ENCODE peak calls at places on chromosomes 7 and 10, in five cellular contexts. One of them, this sample, is unnamed.
A peak's percentile ranks its signal among the peaks of the same experiment; 100 is the strongest.

GRCh38 chr7:36863901-36864701 is 139.8 kb upstream of the AOAH start:
- DNase-seq in SHP77: peak; percentile 33
- DNase-seq in GM03348: no peak
- DNase-seq in stimulated activated CD4-positive, alpha-beta T cell treated with anti-CD3 and anti-CD28 coated beads, Interleukin-2, amount 100 ng/mL, for 48 hours: no peak
- DNase-seq in NCI-H1092: no peak
- DNase-seq in this sample: peak; percentile 89

GRCh38 chr7:127674361-127674760 is 22.4 kb downstream of the SND1 start:
- DNase-seq in SHP77: no peak
- DNase-seq in GM03348: peak; percentile 13
- DNase-seq in stimulated activated CD4-positive, alpha-beta T cell treated with anti-CD3 and anti-CD28 coated beads, Interleukin-2, amount 100 ng/mL, for 48 hours: no peak
- DNase-seq in NCI-H1092: no peak
- DNase-seq in this sample: no peak

GRCh38 chr7:124349443-124349842 is 316.6 kb upstream of the TMEM229A start:
- DNase-seq in SHP77: no peak
- DNase-seq in GM03348: no peak
- DNase-seq in stimulated activated CD4-positive, alpha-beta T cell treated with anti-CD3 and anti-CD28 coated beads, Interleukin-2, amount 100 ng/mL, for 48 hours: no peak
- DNase-seq in NCI-H1092: no peak
- DNase-seq in this sample: no peak

GRCh38 chr7:12584940-12585339 is 14.4 kb downstream of the SCIN start:
- DNase-seq in SHP77: no peak
- DNase-seq in GM03348: peak; percentile 24
- DNase-seq in stimulated activated CD4-positive, alpha-beta T cell treated with anti-CD3 and anti-CD28 coated beads, Interleukin-2, amount 100 ng/mL, for 48 hours: no peak
- DNase-seq in NCI-H1092: no peak
- DNase-seq in this sample: no peak

GRCh38 chr10:5545778-5546710 is 21.3 kb downstream of the CALML3 start:
- DNase-seq in SHP77: no peak
- DNase-seq in GM03348: no peak
- DNase-seq in stimulated activated CD4-positive, alpha-beta T cell treated with anti-CD3 and anti-CD28 coated beads, Interleukin-2, amount 100 ng/mL, for 48 hours: no peak
- DNase-seq in NCI-H1092: no peak
- DNase-seq in this sample: peak; percentile 37

GRCh38 chr10:43682956-43683355 is 34.3 kb upstream of the ZNF32 start:
- DNase-seq in SHP77: no peak
- DNase-seq in GM03348: peak; percentile 45
- DNase-seq in stimulated activated CD4-positive, alpha-beta T cell treated with anti-CD3 and anti-CD28 coated beads, Interleukin-2, amount 100 ng/mL, for 48 hours: no peak
- DNase-seq in NCI-H1092: no peak
- DNase-seq in this sample: no peak

GRCh38 chr7:93620057-93620456 is 45.5 kb upstream of the CALCR start:
- DNase-seq in SHP77: no peak
- DNase-seq in GM03348: no peak
- DNase-seq in stimulated activated CD4-positive, alpha-beta T cell treated with anti-CD3 and anti-CD28 coated beads, Interleukin-2, amount 100 ng/mL, for 48 hours: no peak
- DNase-seq in NCI-H1092: no peak
- DNase-seq in this sample: no peak

GRCh38 chr7:152617056-152617455 is 58.9 kb downstream of the XRCC2 start:
- DNase-seq in SHP77: no peak
- DNase-seq in GM03348: no peak
- DNase-seq in stimulated activated CD4-positive, alpha-beta T cell treated with anti-CD3 and anti-CD28 coated beads, Interleukin-2, amount 100 ng/mL, for 48 hours: no peak
- DNase-seq in NCI-H1092: no peak
- DNase-seq in this sample: no peak

GRCh38 chr7:149529136-149529718 is 31.6 kb upstream of the ZNF746 start:
- DNase-seq in SHP77: no peak
- DNase-seq in GM03348: no peak
- DNase-seq in stimulated activated CD4-positive, alpha-beta T cell treated with anti-CD3 and anti-CD28 coated beads, Interleukin-2, amount 100 ng/mL, for 48 hours: no peak
- DNase-seq in NCI-H1092: no peak
- DNase-seq in this sample: no peak

GRCh38 chr10:52486840-52487611 is 172.9 kb downstream of the DKK1 start:
- DNase-seq in SHP77: no peak
- DNase-seq in GM03348: peak; percentile 82
- DNase-seq in stimulated activated CD4-positive, alpha-beta T cell treated with anti-CD3 and anti-CD28 coated beads, Interleukin-2, amount 100 ng/mL, for 48 hours: no peak
- DNase-seq in NCI-H1092: no peak
- DNase-seq in this sample: no peak

GRCh38 chr7:22629056-22629455 is 97.9 kb upstream of the IL6 start:
- DNase-seq in SHP77: no peak
- DNase-seq in GM03348: no peak
- DNase-seq in stimulated activated CD4-positive, alpha-beta T cell treated with anti-CD3 and anti-CD28 coated beads, Interleukin-2, amount 100 ng/mL, for 48 hours: no peak
- DNase-seq in NCI-H1092: no peak
- DNase-seq in this sample: no peak

GRCh38 chr10:90588222-90588621 is 269.6 kb downstream of the HTR7 start:
- DNase-seq in SHP77: no peak
- DNase-seq in GM03348: no peak
- DNase-seq in stimulated activated CD4-positive, alpha-beta T cell treated with anti-CD3 and anti-CD28 coated beads, Interleukin-2, amount 100 ng/mL, for 48 hours: no peak
- DNase-seq in NCI-H1092: no peak
- DNase-seq in this sample: no peak

GRCh38 chr10:13707156-13707881 is 120.6 kb downstream of the PRPF18 start:
- DNase-seq in SHP77: no peak
- DNase-seq in GM03348: no peak
- DNase-seq in stimulated activated CD4-positive, alpha-beta T cell treated with anti-CD3 and anti-CD28 coated beads, Interleukin-2, amount 100 ng/mL, for 48 hours: no peak
- DNase-seq in NCI-H1092: no peak
- DNase-seq in this sample: no peak

GRCh38 chr7:112800486-112800885 is 10.3 kb upstream of the TMEM168 start:
- DNase-seq in SHP77: no peak
- DNase-seq in GM03348: no peak
- DNase-seq in stimulated activated CD4-positive, alpha-beta T cell treated with anti-CD3 and anti-CD28 coated beads, Interleukin-2, amount 100 ng/mL, for 48 hours: no peak
- DNase-seq in NCI-H1092: no peak
- DNase-seq in this sample: no peak

GRCh38 chr7:153832160-153832559 is 220.0 kb upstream of the DPP6 start:
- DNase-seq in SHP77: no peak
- DNase-seq in GM03348: no peak
- DNase-seq in stimulated activated CD4-positive, alpha-beta T cell treated with anti-CD3 and anti-CD28 coated beads, Interleukin-2, amount 100 ng/mL, for 48 hours: no peak
- DNase-seq in NCI-H1092: no peak
- DNase-seq in this sample: no peak

GRCh38 chr10:115818015-115818414 is 455.0 kb downstream of the GFRA1 start:
- DNase-seq in SHP77: no peak
- DNase-seq in GM03348: peak; percentile 8
- DNase-seq in stimulated activated CD4-positive, alpha-beta T cell treated with anti-CD3 and anti-CD28 coated beads, Interleukin-2, amount 100 ng/mL, for 48 hours: no peak
- DNase-seq in NCI-H1092: no peak
- DNase-seq in this sample: no peak

GRCh38 chr10:16518822-16519221 is 2.9 kb downstream of the C1QL3 start:
- DNase-seq in SHP77: no peak
- DNase-seq in GM03348: no peak
- DNase-seq in stimulated activated CD4-positive, alpha-beta T cell treated with anti-CD3 and anti-CD28 coated beads, Interleukin-2, amount 100 ng/mL, for 48 hours: no peak
- DNase-seq in NCI-H1092: no peak
- DNase-seq in this sample: no peak

GRCh38 chr10:88968316-88968882 is 15.8 kb upstream of the ACTA2 start:
- DNase-seq in SHP77: no peak
- DNase-seq in GM03348: peak; percentile 22
- DNase-seq in stimulated activated CD4-positive, alpha-beta T cell treated with anti-CD3 and anti-CD28 coated beads, Interleukin-2, amount 100 ng/mL, for 48 hours: no peak
- DNase-seq in NCI-H1092: no peak
- DNase-seq in this sample: no peak

GRCh38 chr10:116287906-116288501 is 15.0 kb upstream of the GFRA1 start:
- DNase-seq in SHP77: peak; percentile 4
- DNase-seq in GM03348: peak; percentile 66
- DNase-seq in stimulated activated CD4-positive, alpha-beta T cell treated with anti-CD3 and anti-CD28 coated beads, Interleukin-2, amount 100 ng/mL, for 48 hours: no peak
- DNase-seq in NCI-H1092: peak; percentile 8
- DNase-seq in this sample: no peak

GRCh38 chr10:59959619-59960018 is 53.3 kb upstream of the CCDC6 start:
- DNase-seq in SHP77: no peak
- DNase-seq in GM03348: no peak
- DNase-seq in stimulated activated CD4-positive, alpha-beta T cell treated with anti-CD3 and anti-CD28 coated beads, Interleukin-2, amount 100 ng/mL, for 48 hours: no peak
- DNase-seq in NCI-H1092: no peak
- DNase-seq in this sample: no peak

GRCh38 chr10:133275683-133276092 is 980 bp downstream of the ADAM8 start:
- DNase-seq in SHP77: no peak
- DNase-seq in GM03348: no peak
- DNase-seq in stimulated activated CD4-positive, alpha-beta T cell treated with anti-CD3 and anti-CD28 coated beads, Interleukin-2, amount 100 ng/mL, for 48 hours: peak; percentile 43
- DNase-seq in NCI-H1092: no peak
- DNase-seq in this sample: no peak

GRCh38 chr7:106031271-106032029 is 68.4 kb downstream of the CDHR3 start:
- DNase-seq in SHP77: no peak
- DNase-seq in GM03348: no peak
- DNase-seq in stimulated activated CD4-positive, alpha-beta T cell treated with anti-CD3 and anti-CD28 coated beads, Interleukin-2, amount 100 ng/mL, for 48 hours: no peak
- DNase-seq in NCI-H1092: peak; percentile 78
- DNase-seq in this sample: no peak

GRCh38 chr7:129741743-129742213 is 130.3 kb downstream of the NRF1 start:
- DNase-seq in SHP77: peak; percentile 94
- DNase-seq in GM03348: no peak
- DNase-seq in stimulated activated CD4-positive, alpha-beta T cell treated with anti-CD3 and anti-CD28 coated beads, Interleukin-2, amount 100 ng/mL, for 48 hours: no peak
- DNase-seq in NCI-H1092: peak; percentile 97
- DNase-seq in this sample: no peak

GRCh38 chr7:128827971-128828711 is 2.1 kb upstream of the FLNC start:
- DNase-seq in SHP77: no peak
- DNase-seq in GM03348: peak; percentile 73
- DNase-seq in stimulated activated CD4-positive, alpha-beta T cell treated with anti-CD3 and anti-CD28 coated beads, Interleukin-2, amount 100 ng/mL, for 48 hours: no peak
- DNase-seq in NCI-H1092: no peak
- DNase-seq in this sample: no peak

GRCh38 chr7:79212334-79212733 is 241.1 kb downstream of the MAGI2 start:
- DNase-seq in SHP77: no peak
- DNase-seq in GM03348: no peak
- DNase-seq in stimulated activated CD4-positive, alpha-beta T cell treated with anti-CD3 and anti-CD28 coated beads, Interleukin-2, amount 100 ng/mL, for 48 hours: no peak
- DNase-seq in NCI-H1092: no peak
- DNase-seq in this sample: no peak